ENCODE peak calls at places on chromosomes 6 and 20, in eight cellular contexts. K is heart right ventricle, P is H1, C is ovary, W is HepG2, A is transverse colon, Y is tibial nerve, E is endodermal cell. B is an unnamed sample.

GRCh38 chr20:20956586-20956985 is 149.6 kb downstream of the LINC00237 start:
- DNase-seq in E (no peak), K (no peak), C (no peak), Y (no peak), W (no peak), A (no peak), P (no peak), B (no peak)

GRCh38 chr6:167475947-167476346 is 151.1 kb downstream of the TTLL2 start:
- DNase-seq in W (no peak), P (peak; percentile 39), K (no peak), E (peak; percentile 85), Y (no peak), C (no peak), A (no peak), B (no peak)

GRCh38 chr20:63116412-63117106 is 99.4 kb downstream of the YTHDF1 start:
- DNase-seq in W (no peak), C (no peak), Y (no peak), E (peak; percentile 88), K (peak; percentile 25), P (peak; percentile 19), A (no peak), B (no peak)

GRCh38 chr6:30685977-30686907 is at the start of gene PPP1R18:
- DNase-seq in Y (peak; percentile 72), W (no peak), P (no peak), A (peak; percentile 85), K (peak; percentile 87), C (peak; percentile 82), E (no peak), B (peak; percentile 55)

GRCh38 chr6:170086639-170087420 is 204.0 kb downstream of the DLL1 start:
- DNase-seq in P (no peak), A (peak; percentile 7), W (no peak), E (peak; percentile 30), C (peak; percentile 8), K (no peak), Y (no peak), B (no peak)

GRCh38 chr20:15119852-15120251 is 782.4 kb upstream of the FLRT3 start:
- DNase-seq in A (no peak), W (no peak), Y (no peak), C (no peak), K (no peak), E (no peak), P (no peak), B (no peak)

GRCh38 chr20:50283922-50284810 is 93.5 kb downstream of the CEBPB start:
- DNase-seq in K (no peak), P (no peak), E (no peak), W (peak; percentile 58), C (peak; percentile 64), A (peak; percentile 48), Y (no peak), B (peak; percentile 51)

GRCh38 chr6:18147616-18148015 is 7.3 kb downstream of the TPMT start:
- DNase-seq in E (no peak), P (no peak), A (no peak), W (no peak), K (no peak), Y (no peak), C (no peak), B (no peak)

GRCh38 chr6:35485402-35485877 is 11.4 kb downstream of the TEAD3 start:
- DNase-seq in C (peak; percentile 83), K (peak; percentile 38), A (peak; percentile 77), W (no peak), P (no peak), E (peak; percentile 90), Y (no peak), B (peak; percentile 69)

GRCh38 chr20:44092551-44093248 is 94.3 kb downstream of the JPH2 start:
- DNase-seq in A (no peak), Y (no peak), E (peak; percentile 72), W (peak; percentile 27), P (no peak), K (no peak), C (no peak), B (peak; percentile 21)

GRCh38 chr20:36378686-36379085 is 72.5 kb downstream of the DLGAP4 start:
- DNase-seq in K (no peak), Y (no peak), W (no peak), A (no peak), P (no peak), C (no peak), E (no peak), B (no peak)

GRCh38 chr20:62822788-62823651 is 6.2 kb downstream of the COL9A3 start:
- DNase-seq in W (peak; percentile 98), Y (no peak), P (no peak), C (no peak), E (peak; percentile 86), K (no peak), A (peak; percentile 85), B (peak; percentile 91)

GRCh38 chr20:4820833-4821518 is 99.3 kb downstream of the PRND start:
- DNase-seq in C (peak; percentile 58), Y (peak; percentile 35), P (no peak), E (peak; percentile 18), K (no peak), W (no peak), A (no peak), B (no peak)

GRCh38 chr6:104613416-104614001 is 246.2 kb downstream of the HACE1 start:
- DNase-seq in E (no peak), W (peak; percentile 15), P (no peak), Y (no peak), C (no peak), A (no peak), K (no peak), B (no peak)

GRCh38 chr6:169988769-169989550 is 237.5 kb downstream of the ERMARD start:
- DNase-seq in W (no peak), Y (no peak), K (no peak), C (no peak), E (no peak), A (no peak), P (no peak), B (no peak)

DNA sequence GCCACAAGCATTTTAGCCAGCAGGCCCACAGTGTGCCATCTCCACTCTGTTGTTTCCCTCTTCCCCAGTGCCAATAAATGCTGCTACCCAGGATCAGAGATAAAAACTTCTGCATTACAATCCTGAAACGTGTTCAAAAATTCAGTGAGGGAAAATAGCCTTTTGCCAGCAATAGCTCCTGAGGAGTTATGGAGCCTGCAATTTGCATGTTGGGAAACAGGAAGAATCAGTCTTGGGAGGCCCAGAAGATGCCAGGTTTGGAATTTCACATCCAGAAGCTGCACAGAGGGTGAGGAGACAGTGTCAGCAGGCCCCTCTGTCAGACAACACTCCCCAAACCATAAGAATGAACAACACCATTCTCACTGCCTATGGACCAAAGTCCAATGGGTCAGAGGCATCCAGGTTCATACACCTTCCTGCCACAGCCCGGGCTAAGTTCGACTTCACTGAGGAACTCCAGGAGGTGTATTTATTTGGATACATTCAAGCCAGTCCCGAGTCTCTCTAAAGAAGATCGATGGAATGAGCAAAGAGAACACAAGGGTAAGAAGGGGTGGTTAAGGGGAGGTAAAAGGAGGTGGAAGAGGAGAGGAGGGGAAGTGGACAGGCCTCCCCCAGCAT is 20.8 kb downstream of the RRBP1 start:
- DNase-seq in C (no peak), W (peak; percentile 83), P (no peak), E (no peak), K (no peak), Y (peak; percentile 8), A (peak; percentile 41), B (peak; percentile 84)
- H3K4me1 ChIP-seq in C (peaks cover 23% of the 10 kb centered on the region), W (peaks cover 58% of the 10 kb centered on the region), P (peaks cover 5% of the 10 kb centered on the region), E (no peaks in the 10 kb centered on the region), K (peaks cover 8% of the 10 kb centered on the region), Y (peaks cover 48% of the 10 kb centered on the region), A (peaks cover 15% of the 10 kb centered on the region), B (no peaks in the 10 kb centered on the region)

DNA sequence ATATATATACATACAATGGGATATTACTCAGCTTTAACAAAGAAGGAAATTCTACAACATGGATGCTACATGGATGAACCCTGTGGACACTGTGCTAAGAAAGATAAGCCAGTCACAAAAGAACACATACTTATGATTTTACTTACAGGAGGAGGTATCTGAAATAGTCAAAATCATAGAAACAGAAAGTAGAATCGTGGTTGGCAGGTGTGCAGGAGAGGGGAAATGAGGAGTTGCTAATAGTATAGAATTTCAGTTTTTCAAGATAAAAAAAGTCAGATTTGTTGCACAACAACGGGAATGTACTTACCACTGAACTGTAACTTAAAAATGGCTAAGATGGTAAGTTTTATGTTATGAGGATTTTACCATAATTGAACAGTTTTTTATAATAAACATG is 706.3 kb downstream of the TFAP2A start:
- DNase-seq in Y (no peak), A (no peak), P (no peak), W (no peak), E (no peak), C (no peak), K (no peak), B (no peak)
- H3K9me3 ChIP-seq in Y (no peaks in the 10 kb centered on the region), A (no peaks in the 10 kb centered on the region), P (no peaks in the 10 kb centered on the region), W (peaks cover 61% of the 10 kb centered on the region), E (no peaks in the 10 kb centered on the region), C (no peaks in the 10 kb centered on the region), K (no peaks in the 10 kb centered on the region), B (no peaks in the 10 kb centered on the region)

DNA sequence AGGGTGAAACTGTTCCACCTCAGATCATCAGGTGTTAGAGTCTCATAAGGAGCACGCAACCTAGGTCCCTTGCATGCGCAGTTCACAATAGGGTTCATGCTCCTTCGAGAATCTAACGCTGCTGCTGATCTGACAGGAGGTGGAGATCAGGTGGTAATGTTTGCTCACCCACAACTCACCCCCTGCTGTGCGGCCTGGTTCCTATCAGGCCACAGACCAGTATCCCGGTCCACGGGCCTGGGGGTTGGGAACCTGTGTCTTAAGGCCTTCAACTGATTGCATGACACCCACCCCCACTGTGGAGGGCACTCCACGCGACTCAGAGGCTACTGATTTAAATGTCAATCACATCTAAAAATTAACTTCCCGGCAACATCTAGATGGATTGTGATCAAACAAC is 411.2 kb upstream of the SULF2 start:
- DNase-seq in W (no peak), E (peak; percentile 73), A (no peak), K (no peak), P (no peak), C (no peak), Y (no peak), B (no peak)
- H3K36me3 ChIP-seq in W (no peaks in the 10 kb centered on the region), E (no peaks in the 10 kb centered on the region), A (no peaks in the 10 kb centered on the region), K (no peaks in the 10 kb centered on the region), P (no peaks in the 10 kb centered on the region), C (no peaks in the 10 kb centered on the region), Y (no peaks in the 10 kb centered on the region), B (no peaks in the 10 kb centered on the region)

DNA sequence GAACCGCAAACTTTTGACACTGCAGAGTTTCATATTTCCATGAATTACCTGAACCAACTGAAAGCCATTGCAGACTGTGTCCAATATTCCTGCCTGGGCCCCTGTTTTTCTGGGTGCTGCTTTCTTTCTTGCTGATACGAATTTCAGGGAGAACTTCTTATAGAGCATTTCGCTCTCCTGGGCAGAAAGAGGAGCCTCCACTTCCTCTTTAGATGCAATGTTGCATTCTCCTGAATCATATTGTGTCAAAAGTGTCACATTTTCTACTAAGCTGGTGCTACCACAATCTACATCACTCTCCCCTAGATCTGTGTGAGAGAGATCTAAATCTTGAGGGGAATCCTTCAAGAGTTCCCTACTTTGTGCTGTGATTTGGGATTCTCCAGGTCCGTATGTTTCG is 102.5 kb downstream of the DST start:
- DNase-seq in K (no peak), A (no peak), W (no peak), Y (no peak), E (no peak), C (no peak), P (no peak), B (no peak)
- H3K4me1 ChIP-seq in K (peaks cover 2% of the 10 kb centered on the region), A (peaks cover 25% of the 10 kb centered on the region), W (peaks cover 63% of the 10 kb centered on the region), Y (peaks cover 9% of the 10 kb centered on the region), E (peaks cover 5% of the 10 kb centered on the region), C (peaks cover 3% of the 10 kb centered on the region), P (peaks cover 4% of the 10 kb centered on the region), B (peaks cover 4% of the 10 kb centered on the region)

GRCh38 chr6:156777866-156778614 is 862 bp downstream of the ARID1B start:
- DNase-seq in Y (no peak), W (peak; percentile 25), E (peak; percentile 78), K (peak; percentile 61), P (no peak), A (peak; percentile 47), C (peak; percentile 73), B (peak; percentile 40)
- H3K9me3 ChIP-seq in Y (no peaks in the 10 kb centered on the region), W (no peaks in the 10 kb centered on the region), E (no peaks in the 10 kb centered on the region), K (no peaks in the 10 kb centered on the region), P (no peaks in the 10 kb centered on the region), A (no peaks in the 10 kb centered on the region), C (no peaks in the 10 kb centered on the region), B (no peaks in the 10 kb centered on the region)